ENCODE peak calls at places on chromosomes 5 and 9, in eight cellular contexts. P is HFF-Myc, H is HAP-1, Z is GM23248, W is NB4, K is NCI-H1105 treated with DMSO at 0.1 percent for 48 hours, V is HT-29, Y is Ammon's horn. N is an unnamed sample.

GRCh38 chr5:26245327-26245726 is 793.1 kb downstream of the CDH9 start:
- DNase-seq in P (no peak), H (no peak), Z (no peak), W (no peak), K (no peak), V (no peak), Y (no peak), N (no peak)

GRCh38 chr9:16461231-16461840 is 409.1 kb downstream of the BNC2 start:
- DNase-seq in P (no peak), H (no peak), Z (no peak), W (no peak), K (no peak), V (no peak), Y (no peak), N (no peak)

GRCh38 chr5:76305264-76305663 is 97.8 kb upstream of the IQGAP2 start:
- DNase-seq in P (no peak), H (no peak), Z (peak), W (peak), K (no peak), V (no peak), Y (no peak), N (peak)

GRCh38 chr5:166032601-166033000 is 2258.8 kb upstream of the WWC1 start:
- DNase-seq in P (no peak), H (no peak), Z (no peak), W (no peak), K (no peak), V (no peak), Y (no peak), N (no peak)

GRCh38 chr9:123419721-123420559 is 63.9 kb downstream of the CRB2 start:
- DNase-seq in P (no peak), H (no peak), Z (no peak), W (no peak), K (no peak), V (no peak), Y (no peak), N (no peak)

GRCh38 chr9:125241863-125242739 is 958 bp upstream of the HSPA5 start:
- DNase-seq in P (no peak), H (no peak), Z (peak), W (no peak), K (no peak), V (no peak), Y (no peak), N (peak)

GRCh38 chr5:59367791-59368394 is 525.6 kb downstream of the PDE4D start:
- DNase-seq in P (peak), H (peak), Z (peak), W (peak), K (peak), V (peak), Y (peak), N (peak)

GRCh38 chr9:96116275-96117051 is 185.5 kb downstream of the HSD17B3 start:
- DNase-seq in P (no peak), H (no peak), Z (no peak), W (no peak), K (no peak), V (no peak), Y (peak), N (peak)

GRCh38 chr5:172897691-172898512 is 61.3 kb upstream of the RPL26L1 start:
- DNase-seq in P (no peak), H (no peak), Z (peak), W (peak), K (no peak), V (no peak), Y (no peak), N (no peak)

GRCh38 chr9:125523681-125524080 is 183.3 kb downstream of the MAPKAP1 start:
- DNase-seq in P (no peak), H (no peak), Z (no peak), W (no peak), K (no peak), V (no peak), Y (no peak), N (no peak)

GRCh38 chr5:57174128-57174849 is 430 bp downstream of the GPBP1 start:
- DNase-seq in P (no peak), H (no peak), Z (peak), W (peak), K (peak), V (no peak), Y (peak), N (no peak)

GRCh38 chr5:122111513-122111912 is 17.8 kb upstream of the ZNF474 start:
- DNase-seq in P (no peak), H (no peak), Z (no peak), W (no peak), K (no peak), V (no peak), Y (no peak), N (no peak)

GRCh38 chr9:103837940-103838339 is 256.2 kb upstream of the SMC2 start:
- DNase-seq in P (no peak), H (no peak), Z (no peak), W (no peak), K (no peak), V (no peak), Y (no peak), N (no peak)

GRCh38 chr5:68114641-68115040 is 100.9 kb upstream of the PIK3R1 start:
- DNase-seq in P (peak), H (no peak), Z (peak), W (no peak), K (no peak), V (no peak), Y (no peak), N (no peak)

GRCh38 chr9:128414461-128414860 is 6.2 kb upstream of the CERCAM start:
- DNase-seq in P (no peak), H (no peak), Z (no peak), W (no peak), K (no peak), V (peak), Y (no peak), N (no peak)

GRCh38 chr9:114718801-114719221 is 36.8 kb upstream of the TEX48 start:
- DNase-seq in P (no peak), H (no peak), Z (no peak), W (no peak), K (no peak), V (peak), Y (no peak), N (no peak)

GRCh38 chr5:1435369-1435768 is 9.9 kb downstream of the SLC6A3 start:
- DNase-seq in P (no peak), H (no peak), Z (no peak), W (no peak), K (no peak), V (no peak), Y (no peak), N (no peak)

GRCh38 chr9:90074319-90074962 is 469.6 kb downstream of the GADD45G start:
- DNase-seq in P (no peak), H (no peak), Z (no peak), W (no peak), K (no peak), V (no peak), Y (no peak), N (no peak)

GRCh38 chr5:96743805-96744559 is 63.8 kb downstream of the ERAP1 start:
- DNase-seq in P (no peak), H (no peak), Z (no peak), W (no peak), K (no peak), V (no peak), Y (no peak), N (no peak)

GRCh38 chr5:68251804-68252648 is 36.5 kb downstream of the PIK3R1 start:
- DNase-seq in P (peak), H (no peak), Z (peak), W (no peak), K (no peak), V (no peak), Y (peak), N (no peak)

GRCh38 chr5:68189613-68190012 is 25.9 kb upstream of the PIK3R1 start:
- DNase-seq in P (no peak), H (no peak), Z (no peak), W (no peak), K (no peak), V (no peak), Y (no peak), N (no peak)

GRCh38 chr5:33738967-33739366 is 152.8 kb downstream of the ADAMTS12 start:
- DNase-seq in P (no peak), H (no peak), Z (no peak), W (no peak), K (no peak), V (no peak), Y (no peak), N (no peak)

GRCh38 chr9:127492616-127493015 is 41.3 kb downstream of the LRSAM1 start:
- DNase-seq in P (no peak), H (no peak), Z (no peak), W (no peak), K (no peak), V (no peak), Y (no peak), N (no peak)

GRCh38 chr9:135608294-135608998 is 30.9 kb downstream of the GLT6D1 start:
- DNase-seq in P (no peak), H (no peak), Z (no peak), W (no peak), K (no peak), V (no peak), Y (no peak), N (no peak)

GRCh38 chr5:15116996-15117395 is 245.4 kb upstream of the ANKH start:
- DNase-seq in P (peak), H (no peak), Z (no peak), W (no peak), K (no peak), V (no peak), Y (no peak), N (no peak)

GRCh38 chr5:167642779-167643517 is 648.5 kb upstream of the WWC1 start:
- DNase-seq in P (peak), H (no peak), Z (peak), W (no peak), K (no peak), V (no peak), Y (no peak), N (no peak)

GRCh38 chr5:150590979-150591411 is 49.5 kb upstream of the SYNPO start:
- DNase-seq in P (no peak), H (no peak), Z (no peak), W (no peak), K (no peak), V (no peak), Y (peak), N (no peak)

GRCh38 chr5:142904421-142904820 is 134.2 kb downstream of the ARHGAP26 start:
- DNase-seq in P (no peak), H (no peak), Z (no peak), W (no peak), K (no peak), V (no peak), Y (no peak), N (no peak)

GRCh38 chr5:180599981-180600553 is 8.8 kb upstream of the SCGB3A1 start:
- DNase-seq in P (no peak), H (no peak), Z (no peak), W (peak), K (no peak), V (no peak), Y (no peak), N (peak)

GRCh38 chr9:38018964-38019602 is 49.9 kb downstream of the SHB start:
- DNase-seq in P (no peak), H (peak), Z (peak), W (peak), K (no peak), V (peak), Y (peak), N (no peak)

GRCh38 chr5:139495644-139496435 is 13.3 kb upstream of the STING1 start:
- DNase-seq in P (no peak), H (no peak), Z (peak), W (peak), K (no peak), V (no peak), Y (no peak), N (peak)

GRCh38 chr5:52867809-52868208 is 80.1 kb downstream of the ITGA1 start:
- DNase-seq in P (no peak), H (no peak), Z (peak), W (no peak), K (no peak), V (no peak), Y (no peak), N (no peak)

GRCh38 chr9:80557256-80557655 is 985.5 kb downstream of the TLE4 start:
- DNase-seq in P (no peak), H (no peak), Z (no peak), W (no peak), K (no peak), V (no peak), Y (no peak), N (no peak)

GRCh38 chr5:151071021-151071420 is 9.8 kb downstream of the TNIP1 start:
- DNase-seq in P (no peak), H (no peak), Z (no peak), W (no peak), K (no peak), V (no peak), Y (no peak), N (no peak)

GRCh38 chr9:22622823-22623222 is 176.2 kb downstream of the DMRTA1 start:
- DNase-seq in P (no peak), H (no peak), Z (no peak), W (no peak), K (no peak), V (no peak), Y (peak), N (no peak)

GRCh38 chr5:3006961-3007551 is 255.6 kb upstream of the IRX2 start:
- DNase-seq in P (no peak), H (no peak), Z (no peak), W (no peak), K (no peak), V (no peak), Y (no peak), N (no peak)

GRCh38 chr5:137075163-137075970 is 423.8 kb downstream of the SPOCK1 start:
- DNase-seq in P (no peak), H (peak), Z (peak), W (peak), K (peak), V (peak), Y (no peak), N (no peak)

GRCh38 chr9:33192493-33193245 is 25.5 kb upstream of the B4GALT1 start:
- DNase-seq in P (no peak), H (no peak), Z (peak), W (no peak), K (no peak), V (no peak), Y (no peak), N (no peak)

GRCh38 chr9:124332321-124332720 is 74.6 kb downstream of the NEK6 start:
- DNase-seq in P (no peak), H (no peak), Z (no peak), W (no peak), K (no peak), V (no peak), Y (no peak), N (no peak)